ENCODE peak calls at places on chromosomes 5 and 9, in eight cellular contexts. P is ovary, R is sigmoid colon, Y is heart left ventricle, Q is transverse colon, S is thyroid gland, V is spleen, L is tibial nerve. G is an unnamed sample.

GRCh38 chr9:87676976-87677775 is 48.7 kb upstream of the CTSL start:
- DNase-seq in P (no peak), R (peak; percentile 88), Y (no peak), Q (no peak), S (peak; percentile 78), V (no peak), L (peak; percentile 54), G (peak; percentile 54)

GRCh38 chr9:13587581-13587980 is 308.1 kb upstream of the MPDZ start:
- DNase-seq in P (no peak), R (no peak), Y (no peak), Q (no peak), S (no peak), V (peak; percentile 43), L (no peak), G (no peak)

GRCh38 chr5:168708301-168708695 is 129.1 kb upstream of the PANK3 start:
- DNase-seq in P (no peak), R (no peak), Y (peak; percentile 10), Q (no peak), S (no peak), V (no peak), L (no peak), G (no peak)

GRCh38 chr5:136079195-136079985 is 50.6 kb downstream of the TGFBI start:
- DNase-seq in P (no peak), R (no peak), Y (no peak), Q (no peak), S (no peak), V (no peak), L (no peak), G (no peak)

GRCh38 chr5:159972538-159973362 is 36.2 kb upstream of the TTC1 start:
- DNase-seq in P (no peak), R (no peak), Y (no peak), Q (no peak), S (no peak), V (no peak), L (no peak), G (no peak)

GRCh38 chr5:959581-960531 is 48.7 kb upstream of the NKD2 start:
- DNase-seq in P (no peak), R (no peak), Y (no peak), Q (no peak), S (no peak), V (peak; percentile 54), L (no peak), G (no peak)

GRCh38 chr9:110030632-110031031 is 177.3 kb downstream of the C9orf152 start:
- DNase-seq in P (no peak), R (no peak), Y (no peak), Q (no peak), S (no peak), V (no peak), L (no peak), G (no peak)

GRCh38 chr5:136518814-136519213 is 153.5 kb upstream of the TRPC7 start:
- DNase-seq in P (no peak), R (no peak), Y (no peak), Q (no peak), S (no peak), V (no peak), L (no peak), G (no peak)

GRCh38 chr9:134214766-134215394 is 50.5 kb upstream of the RNU6ATAC start:
- DNase-seq in P (peak; percentile 32), R (peak; percentile 67), Y (no peak), Q (no peak), S (no peak), V (peak; percentile 71), L (no peak), G (no peak)

GRCh38 chr5:180795771-180796313 is 6.8 kb downstream of the MGAT1 start:
- DNase-seq in P (no peak), R (peak; percentile 35), Y (no peak), Q (no peak), S (no peak), V (no peak), L (no peak), G (no peak)
- H3K4me3 ChIP-seq in P (no peak overlapping the region), R (no peak overlapping the region), Y (no peak overlapping the region), Q (no peak overlapping the region), S (no peak overlapping the region), V (no peak overlapping the region), L (no peak overlapping the region), G (no peak overlapping the region)

GRCh38 chr5:141041427-141041785 is 9.8 kb upstream of the PCDHB1 start:
- DNase-seq in P (no peak), R (no peak), Y (no peak), Q (no peak), S (no peak), V (no peak), L (no peak), G (no peak)

GRCh38 chr5:141039061-141039460 is 12.1 kb upstream of the PCDHB1 start:
- DNase-seq in P (no peak), R (no peak), Y (no peak), Q (no peak), S (no peak), V (no peak), L (no peak), G (no peak)

GRCh38 chr5:141040093-141040762 is 10.9 kb upstream of the PCDHB1 start:
- DNase-seq in P (no peak), R (no peak), Y (no peak), Q (no peak), S (peak; percentile 61), V (no peak), L (peak; percentile 25), G (peak; percentile 13)

GRCh38 chr5:141039517-141039916 is 11.7 kb upstream of the PCDHB1 start:
- DNase-seq in P (no peak), R (no peak), Y (no peak), Q (no peak), S (no peak), V (no peak), L (no peak), G (no peak)

GRCh38 chr5:141040763-141041426 is 10.3 kb upstream of the PCDHB1 start:
- DNase-seq in P (peak; percentile 91), R (peak; percentile 96), Y (peak; percentile 86), Q (peak; percentile 80), S (peak; percentile 97), V (peak; percentile 78), L (peak; percentile 94), G (peak; percentile 87)
- TF ChIP-seq POLR2A in P (no peak), R (peak; percentile 28), Y (no peak), Q (peak; percentile 15), S (peak; percentile 85), V (no peak), L (peak; percentile 24), G (peak; percentile 65)

DNA sequence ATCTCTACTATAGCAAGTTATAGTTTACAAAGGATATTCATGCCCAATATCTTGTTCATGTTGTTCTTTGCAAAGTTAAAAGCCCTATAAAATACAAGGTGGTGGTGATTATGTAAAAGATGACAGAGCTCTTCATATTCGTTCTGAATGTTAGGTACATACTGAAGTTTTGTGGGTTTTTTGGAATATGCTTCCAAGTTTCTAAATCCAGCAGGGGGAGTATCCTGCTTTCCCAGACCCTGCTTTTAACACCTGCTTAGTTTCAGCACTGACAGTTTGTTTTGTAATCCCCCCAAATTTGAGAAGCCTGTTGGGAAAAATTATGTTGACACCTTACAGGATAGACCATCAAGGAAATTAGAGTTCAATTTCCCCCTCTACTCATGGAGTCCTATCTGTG is 438.3 kb downstream of the SH3GL2 start:
- DNase-seq in P (no peak), R (no peak), Y (no peak), Q (no peak), S (no peak), V (no peak), L (no peak), G (no peak)
- TF ChIP-seq CTCF in P (no peak), R (no peak), Y (no peak), Q (no peak), S (no peak), V (no peak), L (no peak), G (no peak)

DNA sequence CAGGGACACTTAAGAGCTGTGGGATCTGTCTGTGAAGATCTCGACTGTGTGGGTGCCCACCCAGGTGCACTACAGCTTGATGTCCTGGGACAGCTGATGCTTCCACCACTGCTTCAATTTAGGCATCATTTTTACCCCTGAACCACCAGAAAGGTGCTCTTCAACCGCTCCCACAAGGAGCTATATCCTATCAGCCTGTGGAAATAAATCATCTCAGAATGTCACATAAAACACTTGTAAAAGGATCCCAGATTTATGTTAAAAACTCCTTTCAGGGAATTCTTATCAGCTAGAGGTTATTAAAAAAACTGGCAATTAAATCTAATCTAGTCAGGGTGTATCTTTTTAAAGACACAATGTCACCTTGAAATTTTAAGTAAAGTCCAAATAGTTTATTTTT is 82.7 kb upstream of the PCA3 start:
- DNase-seq in P (no peak), R (no peak), Y (no peak), Q (no peak), S (no peak), V (no peak), L (no peak), G (no peak)
- H3K4me3 ChIP-seq in P (no peak overlapping the region), R (no peak overlapping the region), Y (no peak overlapping the region), Q (no peak overlapping the region), S (no peak overlapping the region), V (no peak overlapping the region), L (no peak overlapping the region), G (no peak overlapping the region)

DNA sequence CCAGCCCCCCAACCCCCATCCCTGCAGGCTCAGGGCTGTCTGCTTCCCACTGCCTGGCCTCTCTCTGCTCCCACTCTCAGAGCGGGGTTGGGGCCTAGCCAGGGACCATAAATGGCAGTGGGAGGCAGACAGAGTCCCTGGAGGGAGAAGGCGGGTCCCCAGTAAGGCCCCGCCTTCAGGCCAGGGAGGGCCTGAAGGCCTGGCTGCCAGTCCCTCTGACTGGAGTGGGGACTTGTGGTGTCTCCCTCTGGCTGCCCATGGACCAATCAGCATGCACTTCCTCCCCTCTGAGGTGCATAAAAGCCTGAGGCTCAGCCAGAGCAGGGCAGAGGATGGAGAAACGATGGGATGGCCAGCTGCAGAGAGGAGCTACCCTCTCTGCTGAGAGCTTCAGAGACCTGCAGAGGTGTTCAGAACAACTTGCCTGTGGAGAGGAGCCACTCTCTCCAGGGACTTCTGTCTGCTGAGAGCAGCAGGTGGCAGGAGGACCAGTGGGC is 2.7 kb upstream of the BTNL9 start:
- DNase-seq in P (no peak), R (no peak), Y (no peak), Q (no peak), S (no peak), V (peak; percentile 23), L (no peak), G (no peak)
- TF ChIP-seq POLR2A in P (no peak), R (no peak), Y (peak; percentile 93), Q (no peak), S (no peak), V (no peak), L (no peak), G (no peak)

DNA sequence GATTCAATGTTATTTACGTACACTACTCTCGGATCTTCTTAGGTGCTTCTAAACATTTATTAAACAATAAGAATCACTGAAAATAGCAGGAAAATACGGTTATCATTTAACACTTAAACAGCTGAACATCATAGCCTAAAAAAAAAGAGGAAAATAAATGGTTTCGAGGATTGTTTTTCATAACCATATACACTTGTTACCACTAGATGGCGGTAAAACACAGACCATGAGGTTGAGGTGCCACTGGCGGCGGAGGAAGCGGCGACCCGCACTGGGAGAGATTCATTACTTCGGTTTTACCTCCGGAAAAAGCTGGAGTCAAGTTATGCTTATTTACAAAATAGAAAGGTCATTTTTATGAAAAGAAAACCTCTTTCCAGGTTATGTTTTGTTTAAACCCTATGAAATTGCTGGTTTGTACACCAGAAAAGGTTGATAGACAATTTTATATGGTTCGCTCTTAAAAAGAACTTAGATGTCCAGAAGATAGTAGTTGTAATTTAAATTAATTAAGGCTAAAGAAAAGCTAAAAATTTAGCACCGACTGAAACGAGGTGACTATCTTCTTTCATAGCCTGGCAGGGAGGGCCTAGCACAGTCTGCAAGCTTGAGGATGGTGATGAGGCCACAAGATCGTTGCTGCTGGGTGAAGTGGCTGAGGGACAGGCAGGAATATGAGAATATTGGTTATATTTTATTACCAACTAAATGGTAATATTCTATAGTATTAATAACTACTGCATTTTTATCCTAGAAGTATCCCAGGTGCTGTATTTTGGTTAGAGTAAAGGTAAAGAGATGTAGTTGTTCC is 605.7 kb downstream of the RAB3C start:
- DNase-seq in P (peak; percentile 59), R (peak; percentile 88), Y (peak; percentile 62), Q (peak; percentile 69), S (peak; percentile 68), V (peak; percentile 89), L (peak; percentile 50), G (peak; percentile 52)
- TF ChIP-seq CTCF in P (peak; percentile 77), R (peak; percentile 85), Y (peak; percentile 91), Q (peak; percentile 71), S (peak; percentile 87), V (peak; percentile 78), L (peak; percentile 77), G (peak; percentile 84)